ENCODE peak calls at places on chromosome 9, in four cellular contexts. Y is GM12878, Q is HepG2, G is K562. I is an unnamed sample.

GRCh38 chr9:86280580-86280979 is 1.8 kb downstream of the ISCA1 start:
- DNase-seq in G (no peak), Y (no peak), Q (no peak), I (no peak)

GRCh38 chr9:7507539-7508251 is 291.9 kb downstream of the DMAC1 start:
- DNase-seq in Y (no peak), Q (no peak), G (no peak), I (no peak)

GRCh38 chr9:89604463-89605180 is at the start of gene GADD45G:
- DNase-seq in Y (no peak), Q (no peak), G (peak; percentile 69), I (peak; percentile 72)

GRCh38 chr9:91761362-91761761 is 188.7 kb downstream of the ROR2 start:
- DNase-seq in G (no peak), Y (no peak), Q (no peak), I (no peak)

GRCh38 chr9:107637421-107638420 is 148.2 kb upstream of the KLF4 start:
- DNase-seq in Q (no peak), G (no peak), Y (no peak), I (no peak)

GRCh38 chr9:8401961-8402701 is 602.6 kb upstream of the DMAC1 start:
- DNase-seq in Y (no peak), G (no peak), Q (no peak), I (peak; percentile 3)

GRCh38 chr9:13444272-13444608 is 164.7 kb upstream of the MPDZ start:
- DNase-seq in Q (no peak), Y (no peak), G (no peak), I (no peak)

GRCh38 chr9:19030899-19031298 is 2.1 kb downstream of the SAXO1 start:
- DNase-seq in Q (no peak), G (no peak), Y (no peak), I (no peak)

GRCh38 chr9:81848472-81848871 is 79.8 kb upstream of the SPATA31D4 start:
- DNase-seq in Y (no peak), G (no peak), Q (peak; percentile 7), I (no peak)

GRCh38 chr9:97441729-97442128 is 29.8 kb downstream of the TDRD7 start:
- DNase-seq in Q (no peak), Y (no peak), G (no peak), I (no peak)

GRCh38 chr9:83238871-83239624 is 176.1 kb upstream of the RASEF start:
- DNase-seq in Q (peak; percentile 25), Y (no peak), G (no peak), I (no peak)

GRCh38 chr9:95852059-95853032 is 23.1 kb upstream of the ERCC6L2 start:
- DNase-seq in G (peak; percentile 38), Q (no peak), Y (peak; percentile 84), I (no peak)

GRCh38 chr9:95857122-95857521 is 18.4 kb upstream of the ERCC6L2 start:
- DNase-seq in Y (no peak), Q (peak; percentile 16), G (no peak), I (no peak)

GRCh38 chr9:95848764-95849163 is 26.7 kb upstream of the ERCC6L2 start:
- DNase-seq in Q (no peak), G (no peak), Y (no peak), I (no peak)

GRCh38 chr9:95857896-95858295 is 17.6 kb upstream of the ERCC6L2 start:
- DNase-seq in G (no peak), Y (peak; percentile 38), Q (no peak), I (no peak)

GRCh38 chr9:95854386-95855015 is 21.0 kb upstream of the ERCC6L2 start:
- DNase-seq in G (no peak), Y (no peak), Q (no peak), I (no peak)
- TF ChIP-seq FOXK2 in G (no peak), Y (no peak), Q (no peak), I (no peak)

GRCh38 chr9:111034573-111035539 is 3.4 kb downstream of the LPAR1 start:
- DNase-seq in Y (no peak), G (no peak), Q (no peak), I (no peak)
- TF ChIP-seq FOXM1 in Y (no peak), G (no peak), Q (no peak), I (no peak)

DNA sequence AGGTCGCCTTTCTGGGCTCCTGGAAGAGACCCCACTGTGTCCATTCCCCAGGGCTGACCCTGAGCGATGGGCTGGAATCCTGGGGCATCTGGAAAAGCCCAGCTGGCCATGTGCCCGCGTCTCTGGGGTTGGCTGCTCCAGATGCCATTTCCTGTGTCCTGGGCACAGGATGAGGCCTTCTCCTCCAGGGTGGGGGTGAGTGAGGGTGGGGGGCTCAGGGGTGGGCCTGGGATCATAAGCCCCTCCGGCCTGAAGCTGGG is 30.7 kb downstream of the PAEP start:
- DNase-seq in Y (no peak), Q (no peak), G (no peak), I (no peak)
- TF ChIP-seq TARDBP in Y (no peak), Q (no peak), G (no peak), I (no peak)

GRCh38 chr9:114098021-114098659 is 952 bp downstream of the KIF12 start:
- DNase-seq in G (peak; percentile 71), Q (no peak), Y (no peak), I (peak; percentile 81)

GRCh38 chr9:114096866-114097612 is 2.1 kb downstream of the KIF12 start:
- DNase-seq in G (no peak), Y (no peak), Q (no peak), I (no peak)

GRCh38 chr9:114098660-114099522 is at the start of gene KIF12:
- DNase-seq in Q (peak; percentile 74), Y (no peak), G (peak; percentile 74), I (peak; percentile 91)

GRCh38 chr9:114096041-114096511 is 3.0 kb downstream of the KIF12 start:
- DNase-seq in Q (no peak), Y (no peak), G (peak; percentile 31), I (peak; percentile 35)

GRCh38 chr9:114097613-114098020 is 1.5 kb downstream of the KIF12 start:
- DNase-seq in Y (no peak), Q (no peak), G (no peak), I (no peak)
- TF ChIP-seq FOXK2 in Y (no peak), Q (no peak), G (no peak), I (no peak)

DNA sequence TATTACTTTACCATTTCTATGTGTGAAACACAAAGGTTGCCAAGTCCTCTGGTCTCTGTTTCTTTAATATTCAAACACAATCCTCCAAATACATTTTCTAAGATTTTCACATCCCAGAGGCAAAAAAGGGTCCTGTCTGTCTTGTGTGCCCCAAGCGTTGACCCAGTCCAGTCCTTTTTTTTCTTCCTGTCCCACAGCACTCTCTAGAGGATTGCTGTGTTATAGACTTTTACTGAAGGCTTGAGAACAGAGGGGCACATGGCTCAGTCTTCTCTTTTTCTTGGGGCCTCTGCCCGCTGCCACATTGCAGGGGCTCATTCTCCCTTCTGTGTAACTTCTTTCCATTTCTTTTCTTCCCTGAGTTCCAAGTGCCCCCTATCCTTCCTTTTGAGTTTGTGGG is 78.6 kb upstream of the SLC28A3 start:
- DNase-seq in G (no peak), Q (no peak), Y (no peak), I (peak; percentile 20)
- TF ChIP-seq FOXM1 in G (no peak), Q (no peak), Y (no peak), I (no peak)

GRCh38 chr9:121841771-121842611 is 190.6 kb downstream of the DAB2IP start:
- DNase-seq in G (no peak), Y (no peak), Q (no peak), I (no peak)

GRCh38 chr9:121837113-121838010 is 185.9 kb downstream of the DAB2IP start:
- DNase-seq in Y (no peak), G (no peak), Q (no peak), I (no peak)

GRCh38 chr9:121840838-121841760 is 189.7 kb downstream of the DAB2IP start:
- DNase-seq in G (no peak), Y (no peak), Q (no peak), I (no peak)

GRCh38 chr9:121838757-121839669 is 187.6 kb downstream of the DAB2IP start:
- DNase-seq in Q (no peak), G (no peak), Y (no peak), I (no peak)

DNA sequence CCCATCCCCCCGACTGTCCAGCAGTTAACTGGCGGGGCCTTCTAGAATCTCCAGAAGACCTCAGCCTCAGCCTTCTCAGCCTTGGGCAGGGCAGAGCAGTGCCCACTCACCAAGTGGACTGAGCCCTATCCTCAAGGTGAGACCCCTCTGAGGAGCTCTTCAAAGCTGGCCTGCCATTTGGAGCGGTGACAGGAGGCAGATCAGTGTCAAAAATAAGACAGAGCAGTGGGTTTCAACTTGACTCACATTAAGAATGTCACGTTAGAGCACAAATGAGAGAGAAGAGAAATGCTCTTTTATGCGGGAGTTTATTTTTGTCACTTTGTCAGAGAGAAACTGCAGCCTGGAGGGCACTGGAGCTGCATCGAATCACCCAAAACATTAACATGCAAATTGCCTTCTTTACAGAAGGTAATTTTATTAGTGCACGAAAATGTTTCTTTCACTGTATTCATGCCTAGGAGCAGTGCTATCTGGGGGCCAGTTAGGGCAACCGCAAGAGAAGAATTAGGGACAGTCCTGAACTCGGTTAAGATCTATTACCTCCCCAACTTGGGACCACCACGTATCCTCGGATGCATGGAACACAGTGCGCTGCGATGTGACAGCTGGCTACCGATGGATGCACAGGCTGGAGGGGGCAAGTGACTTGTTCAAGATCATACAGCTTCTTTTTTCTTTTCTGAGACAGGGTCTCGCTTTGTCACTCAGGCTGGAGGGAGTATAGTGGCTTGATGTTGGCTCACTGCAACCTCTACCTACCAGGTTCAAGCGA is 188.5 kb downstream of the DAB2IP start:
- DNase-seq in Q (no peak), G (no peak), Y (peak; percentile 40), I (no peak)
- TF ChIP-seq TARDBP in Q (no peak), G (no peak), Y (no peak), I (no peak)